ENCODE peak calls at places on chromosomes 11 and 22, in six cellular contexts. L is A549, O is kidney, E is prostate gland, B is transverse colon, Z is GM23248. C is an unnamed sample.

GRCh38 chr22:45473626-45474237 is 29.0 kb upstream of the FBLN1 start:
- DNase-seq in E (no peak), L (no peak), B (no peak), O (no peak), Z (no peak), C (no peak)

GRCh38 chr11:28674432-28675076 is 566.4 kb downstream of the METTL15 start:
- DNase-seq in B (no peak), O (peak), Z (peak), E (no peak), L (no peak), C (no peak)

GRCh38 chr11:97638825-97639224 is 1249.0 kb downstream of the JRKL start:
- DNase-seq in L (no peak), E (no peak), B (no peak), O (no peak), Z (no peak), C (no peak)

GRCh38 chr11:88683024-88683423 is 345.5 kb upstream of the CTSC start:
- DNase-seq in Z (no peak), O (no peak), E (no peak), L (no peak), B (no peak), C (no peak)

GRCh38 chr11:32829680-32830412 is at the start of gene PRRG4:
- DNase-seq in B (peak), E (peak), Z (peak), L (no peak), O (peak), C (no peak)

GRCh38 chr11:123253909-123254308 is 58.9 kb upstream of the CLMP start:
- DNase-seq in Z (peak), O (no peak), E (no peak), L (no peak), B (no peak), C (no peak)

GRCh38 chr11:57586711-57587110 is 10.8 kb upstream of the SERPING1 start:
- DNase-seq in Z (no peak), L (no peak), E (no peak), O (no peak), B (no peak), C (no peak)

GRCh38 chr22:25766418-25766817 is 24.4 kb downstream of the MYO18B start:
- DNase-seq in Z (no peak), L (no peak), E (no peak), O (no peak), B (no peak), C (no peak)

GRCh38 chr11:19718976-19719375 is 6.3 kb downstream of the NAV2 start:
- DNase-seq in E (no peak), B (no peak), O (no peak), Z (no peak), L (no peak), C (no peak)

GRCh38 chr11:59062602-59063529 is 23.2 kb upstream of the GLYATL1B start:
- DNase-seq in B (no peak), E (no peak), Z (no peak), O (no peak), L (no peak), C (no peak)

GRCh38 chr11:9765320-9766101 is 101.6 kb downstream of the SWAP70 start:
- DNase-seq in B (no peak), O (peak), Z (peak), E (no peak), L (no peak), C (no peak)

GRCh38 chr22:32819120-32819519 is 17.6 kb downstream of the TIMP3 start:
- DNase-seq in O (no peak), B (no peak), L (no peak), Z (no peak), E (no peak), C (no peak)

GRCh38 chr22:25485626-25486545 is 78.6 kb upstream of the GRK3 start:
- DNase-seq in E (no peak), O (no peak), L (no peak), Z (no peak), B (no peak), C (no peak)

GRCh38 chr22:27032121-27032761 is 374.9 kb downstream of the MIAT start:
- DNase-seq in Z (peak), B (no peak), O (peak), E (peak), L (no peak), C (no peak)

GRCh38 chr11:88231894-88232482 is 56.7 kb upstream of the RAB38 start:
- DNase-seq in Z (peak), O (no peak), E (no peak), B (no peak), L (peak), C (no peak)

GRCh38 chr11:110086892-110087309 is 6.3 kb upstream of the ZC3H12C start:
- DNase-seq in L (no peak), Z (peak), E (no peak), B (peak), O (no peak), C (peak)

GRCh38 chr22:47474895-47475294 is 712.4 kb downstream of the TBC1D22A start:
- DNase-seq in Z (no peak), E (no peak), L (no peak), O (no peak), B (no peak), C (no peak)

GRCh38 chr22:39245130-39246039 is 603 bp upstream of the PDGFB start:
- DNase-seq in O (no peak), B (no peak), L (no peak), Z (no peak), E (no peak), C (no peak)
- H3K27ac ChIP-seq in O (peak), B (peak), L (peak), Z (no peak), E (peak), C (no peak)

DNA sequence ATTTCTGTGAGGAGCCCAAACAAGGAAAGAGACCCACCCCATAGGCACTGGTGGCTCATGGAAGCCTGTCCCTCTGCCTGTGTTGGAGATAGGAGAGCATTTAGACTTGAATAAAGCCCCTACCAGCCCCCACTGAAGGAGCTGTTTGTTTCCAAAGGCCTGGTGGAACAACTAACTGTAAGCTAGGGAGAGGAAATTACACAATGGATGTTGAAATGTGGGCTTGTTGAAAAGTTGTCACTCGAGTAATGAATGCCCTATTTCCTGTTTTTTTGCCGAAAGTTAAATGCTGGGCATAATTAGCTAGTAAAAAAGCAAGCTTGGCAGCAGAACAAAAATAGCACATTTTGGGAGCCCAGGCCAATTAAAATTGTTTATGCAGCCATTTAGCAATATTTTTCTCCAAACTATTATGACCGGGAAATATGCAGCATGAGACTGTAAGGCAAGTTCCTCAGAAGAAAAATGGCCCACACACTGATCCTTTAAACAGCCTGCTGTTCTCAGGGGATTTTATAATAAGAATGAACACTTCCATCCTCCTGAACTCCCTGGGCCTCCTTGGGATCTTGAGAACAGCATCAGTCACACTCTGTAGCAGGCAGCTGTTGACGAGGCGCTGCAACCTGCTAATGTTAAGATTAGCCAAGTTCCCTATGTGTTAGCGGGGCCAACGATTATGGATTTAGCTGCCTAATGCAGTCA is 38.6 kb upstream of the LMO2 start:
- DNase-seq in L (no peak), Z (peak), B (no peak), O (no peak), E (peak), C (no peak)
- H3K27ac ChIP-seq in L (no peak), Z (no peak), B (peak), O (peak), E (peak), C (no peak)

DNA sequence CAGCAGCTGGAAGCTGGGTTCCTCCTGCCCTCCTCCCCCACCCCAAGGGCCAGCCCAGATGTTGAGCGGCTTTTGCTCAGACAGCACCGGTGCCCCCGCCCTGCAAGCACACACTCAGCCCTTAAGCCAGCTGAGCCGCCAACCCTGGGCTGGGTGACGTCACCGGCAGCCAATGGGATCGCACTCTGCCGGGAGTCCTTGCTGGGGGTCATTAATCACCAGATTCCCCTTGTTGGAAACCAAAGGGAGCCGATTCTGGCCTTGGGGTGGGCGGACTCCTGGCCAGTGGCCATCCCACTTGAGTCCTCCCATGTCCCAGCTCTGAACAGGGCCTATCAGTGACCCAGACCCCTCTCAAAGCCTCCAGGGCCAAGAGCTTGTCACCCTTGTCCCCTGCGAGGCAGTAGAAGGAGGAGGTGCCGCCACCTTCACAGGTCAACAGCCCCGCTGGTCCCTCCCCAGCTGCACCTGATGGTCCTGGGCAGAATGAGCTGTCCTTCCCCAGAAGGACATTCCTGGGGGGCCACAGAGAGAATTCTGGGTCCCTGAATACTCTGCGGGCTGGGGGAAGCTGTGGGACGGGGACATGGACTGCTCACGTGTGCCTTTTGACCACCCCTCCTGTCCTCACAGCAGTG is 7.4 kb downstream of the DUSP8 start:
- DNase-seq in O (peak), B (peak), L (no peak), Z (peak), E (no peak), C (no peak)
- H3K27ac ChIP-seq in O (no peak), B (peak), L (no peak), Z (no peak), E (no peak), C (no peak)

GRCh38 chr11:119117004-119117706 is 4.2 kb upstream of the HINFP start:
- DNase-seq in Z (no peak), O (no peak), E (no peak), L (no peak), B (no peak), C (no peak)

GRCh38 chr11:119116235-119116594 is 5.2 kb upstream of the HINFP start:
- DNase-seq in B (no peak), E (no peak), L (no peak), Z (no peak), O (no peak), C (no peak)

GRCh38 chr11:119115484-119116234 is 5.7 kb upstream of the HINFP start:
- DNase-seq in B (peak), E (no peak), L (no peak), O (peak), Z (no peak), C (no peak)

GRCh38 chr11:119118227-119118626 is 3.2 kb upstream of the HINFP start:
- DNase-seq in O (no peak), B (no peak), L (no peak), Z (no peak), E (no peak), C (no peak)

DNA sequence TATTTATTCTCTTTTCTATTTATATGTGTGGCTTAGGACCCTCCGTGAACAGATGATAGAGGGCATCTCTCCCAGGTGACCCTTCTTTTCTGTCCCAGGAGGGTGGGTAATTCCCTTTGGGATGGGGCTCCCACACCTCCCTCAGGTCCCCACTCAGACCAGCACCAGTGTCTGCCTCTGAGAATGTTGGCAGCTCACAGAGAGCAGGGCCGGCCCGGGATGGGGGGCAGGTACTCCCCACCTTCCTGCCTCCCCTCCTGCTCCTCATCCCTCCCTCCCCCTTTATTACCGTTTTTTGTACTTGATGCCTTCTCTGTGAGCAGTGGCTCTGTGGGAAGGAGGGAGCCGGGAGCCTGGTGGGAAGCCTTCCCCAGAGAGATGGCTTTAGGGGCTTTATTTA is 4.8 kb upstream of the HINFP start:
- DNase-seq in Z (no peak), B (no peak), O (no peak), E (no peak), L (no peak), C (no peak)
- H3K27ac ChIP-seq in Z (no peak), B (peak), O (no peak), E (no peak), L (no peak), C (no peak)

DNA sequence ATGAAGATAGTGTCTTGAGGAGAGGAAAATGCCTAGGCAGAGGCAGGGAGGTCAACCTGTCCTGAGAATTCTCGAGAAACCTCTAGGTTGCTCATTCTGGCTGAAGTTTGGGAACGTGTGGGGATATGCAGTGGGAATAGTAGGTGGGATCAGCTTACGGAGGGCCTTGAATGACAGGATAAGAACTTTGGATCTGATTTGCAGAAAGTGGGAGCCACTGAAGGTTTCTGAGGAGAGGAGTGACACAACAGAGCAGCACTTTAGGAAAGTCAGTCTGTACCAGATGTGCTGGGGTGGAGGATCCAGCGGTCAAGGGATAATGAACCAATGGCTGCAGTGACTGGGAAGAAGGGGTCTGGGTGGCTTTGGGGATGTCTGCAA is 2.4 kb downstream of the CD82 start:
- DNase-seq in E (no peak), B (no peak), L (no peak), O (no peak), Z (no peak), C (no peak)
- H3K27ac ChIP-seq in E (no peak), B (no peak), L (no peak), O (no peak), Z (no peak), C (no peak)

GRCh38 chr11:125166347-125166841 is 1.8 kb downstream of the PKNOX2 start:
- DNase-seq in B (no peak), L (no peak), E (no peak), Z (peak), O (peak), C (no peak)
- H3K27ac ChIP-seq in B (peak), L (no peak), E (peak), Z (no peak), O (peak), C (no peak)